ENCODE peak calls at places on chromosomes 11 and 22, in four cellular contexts. E, L, W and A are unnamed samples.
A peak's percentile ranks its signal among the peaks of the same experiment; 100 is the strongest.

GRCh38 chr11:34203377-34203801 is 98.0 kb downstream of the NAT10 start:
- DNase-seq in L (no peak), W (no peak), E (no peak), A (peak; percentile 40)

GRCh38 chr22:31646186-31647019 is 15.6 kb downstream of the PISD start:
- DNase-seq in E (no peak), W (peak; percentile 100), L (no peak), A (peak; percentile 86)

GRCh38 chr11:61688368-61689163 is 8.4 kb downstream of the DAGLA start:
- DNase-seq in L (no peak), E (peak; percentile 29), W (no peak), A (no peak)

GRCh38 chr22:41229215-41229614 is 11.5 kb downstream of the CHADL start:
- DNase-seq in L (no peak), W (no peak), E (no peak), A (no peak)

GRCh38 chr11:70568504-70569172 is 170.3 kb downstream of the CTTN start:
- DNase-seq in E (peak; percentile 86), W (peak; percentile 24), L (peak; percentile 72), A (peak; percentile 93)

GRCh38 chr11:89279176-89279575 is 101.5 kb downstream of the TYR start:
- DNase-seq in E (no peak), W (no peak), L (no peak), A (no peak)

GRCh38 chr11:66443602-66444001 is 5.0 kb upstream of the MRPL11 start:
- DNase-seq in E (no peak), W (peak; percentile 92), L (no peak), A (no peak)

GRCh38 chr11:86066606-86067229 is 2.2 kb downstream of the PICALM start:
- DNase-seq in L (no peak), W (no peak), E (no peak), A (no peak)

GRCh38 chr11:125468852-125469251 is 27.2 kb downstream of the FEZ1 start:
- DNase-seq in E (no peak), L (no peak), W (no peak), A (no peak)

GRCh38 chr11:7019500-7020182 is 505 bp downstream of the ZNF214 start:
- DNase-seq in W (peak; percentile 20), E (peak; percentile 38), L (peak; percentile 60), A (peak; percentile 46)

GRCh38 chr11:92240946-92241345 is 16.3 kb downstream of the FAT3 start:
- DNase-seq in L (no peak), E (no peak), W (no peak), A (peak; percentile 70)

GRCh38 chr11:47396049-47396320 is 12.4 kb upstream of the SLC39A13 start:
- DNase-seq in W (no peak), L (no peak), E (no peak), A (no peak)

GRCh38 chr11:113114452-113115027 is 153.3 kb downstream of the NCAM1 start:
- DNase-seq in E (peak; percentile 62), L (peak; percentile 52), W (peak; percentile 8), A (peak; percentile 63)

GRCh38 chr22:29702931-29703594 is 16.7 kb upstream of the CABP7 start:
- DNase-seq in E (no peak), W (no peak), L (no peak), A (no peak)

GRCh38 chr11:45368697-45369096 is 82.6 kb upstream of the SYT13 start:
- DNase-seq in E (no peak), L (no peak), W (no peak), A (no peak)

GRCh38 chr11:113553905-113554304 is 78.7 kb upstream of the DRD2 start:
- DNase-seq in E (no peak), W (no peak), L (no peak), A (no peak)

GRCh38 chr11:41498726-41499125 is 39.3 kb upstream of the LRRC4C start:
- DNase-seq in E (no peak), L (no peak), W (no peak), A (no peak)

GRCh38 chr11:48210052-48210451 is 6.6 kb upstream of the OR4B1 start:
- DNase-seq in L (no peak), W (peak; percentile 17), E (peak; percentile 29), A (no peak)

GRCh38 chr11:117915219-117915618 is 14.0 kb downstream of the TMPRSS13 start:
- DNase-seq in E (peak; percentile 36), L (no peak), W (no peak), A (no peak)

GRCh38 chr11:92424281-92424680 is 199.7 kb downstream of the FAT3 start:
- DNase-seq in L (no peak), W (peak; percentile 51), E (no peak), A (no peak)

GRCh38 chr11:65885231-65885630 is 3.0 kb downstream of the FIBP start:
- DNase-seq in W (no peak), E (no peak), L (no peak), A (no peak)

GRCh38 chr11:34263462-34264186 is 94.2 kb downstream of the ABTB2 start:
- DNase-seq in W (peak; percentile 82), L (no peak), E (peak; percentile 47), A (peak; percentile 83)

GRCh38 chr11:74989269-74989655 is 529 bp downstream of the NEU3 start:
- DNase-seq in L (no peak), W (peak; percentile 10), E (no peak), A (no peak)

GRCh38 chr11:19279455-19279854 is 38.7 kb upstream of the E2F8 start:
- DNase-seq in E (peak; percentile 72), W (no peak), L (peak; percentile 53), A (peak; percentile 87)

GRCh38 chr11:19349340-19350025 is 108.7 kb upstream of the E2F8 start:
- DNase-seq in W (no peak), E (no peak), L (no peak), A (no peak)

GRCh38 chr22:50683994-50684371 is 11.4 kb downstream of the SHANK3 start:
- DNase-seq in L (no peak), W (no peak), E (no peak), A (no peak)

GRCh38 chr11:88631497-88631896 is 294.0 kb upstream of the CTSC start:
- DNase-seq in E (no peak), L (no peak), W (peak; percentile 51), A (peak; percentile 70)

GRCh38 chr11:47020793-47021624 is 84.4 kb downstream of the CSTPP1 start:
- DNase-seq in W (peak; percentile 27), L (no peak), E (no peak), A (no peak)

GRCh38 chr11:67272327-67273259 is 6.3 kb downstream of the GRK2 start:
- DNase-seq in E (no peak), W (no peak), L (no peak), A (no peak)

GRCh38 chr11:72297828-72298227 is 53.9 kb upstream of the PHOX2A start:
- DNase-seq in L (no peak), E (no peak), W (no peak), A (no peak)

GRCh38 chr22:37254867-37255233 is 10.8 kb upstream of the RAC2 start:
- DNase-seq in W (peak; percentile 54), L (no peak), E (no peak), A (no peak)

GRCh38 chr22:47308886-47309285 is 546.4 kb downstream of the TBC1D22A start:
- DNase-seq in E (no peak), W (no peak), L (no peak), A (no peak)

GRCh38 chr11:35096737-35097136 is 42.2 kb upstream of the CD44 start:
- DNase-seq in W (no peak), E (no peak), L (no peak), A (no peak)

GRCh38 chr11:73162196-73162740 is 20.1 kb upstream of the FCHSD2 start:
- DNase-seq in E (no peak), W (no peak), L (no peak), A (no peak)

GRCh38 chr22:42992886-42993479 is 22.0 kb downstream of the PACSIN2 start:
- DNase-seq in E (no peak), W (no peak), L (no peak), A (no peak)
- H4K5ac ChIP-seq in E (no peak overlapping the region), W (no peak overlapping the region), L (no peak overlapping the region), A (no peak overlapping the region)

DNA sequence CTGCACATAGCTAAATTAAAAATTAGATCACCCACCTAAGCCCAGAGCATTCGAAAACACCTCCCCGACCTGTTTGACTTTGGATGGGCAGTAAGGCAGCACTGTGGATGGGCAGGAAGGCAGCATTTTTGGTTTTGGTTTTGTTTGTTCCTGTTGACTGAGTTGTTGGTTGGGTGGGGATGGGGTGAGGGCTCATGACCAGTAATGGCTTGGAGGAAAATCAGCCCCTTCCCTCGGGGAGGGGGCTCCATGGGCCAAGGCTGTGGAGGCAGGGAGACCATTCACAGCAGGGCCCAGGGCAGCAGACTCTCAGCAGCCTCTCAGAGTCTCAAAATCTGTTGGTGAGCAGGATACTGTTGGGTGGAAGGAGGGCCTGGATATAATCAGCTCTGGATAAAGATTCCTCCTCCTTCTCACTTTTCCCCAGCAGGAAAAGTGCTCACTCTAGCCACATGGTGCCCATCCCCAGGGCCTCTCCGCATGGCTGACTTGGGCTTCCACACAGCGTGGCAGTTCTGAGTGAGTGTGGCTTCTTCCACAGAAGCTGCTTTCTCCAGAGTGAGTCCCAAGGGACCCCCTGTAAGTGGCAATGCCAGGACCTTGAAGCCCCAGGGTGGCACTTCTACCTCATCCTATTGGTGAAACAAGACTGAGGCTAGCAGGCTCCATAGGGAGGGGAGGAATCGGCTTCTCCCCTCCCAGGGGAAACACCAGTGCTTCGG is 1491.2 kb downstream of the BRD1 start:
- DNase-seq in E (no peak), W (no peak), L (no peak), A (no peak)
- H3K27ac ChIP-seq in E (no peak overlapping the region), W (no peak overlapping the region), L (no peak overlapping the region), A (no peak overlapping the region)

GRCh38 chr11:64312947-64313346 is 4.4 kb downstream of the TRMT112 start:
- DNase-seq in E (no peak), L (no peak), W (no peak), A (no peak)

GRCh38 chr11:64314146-64314804 is 3.1 kb downstream of the TRMT112 start:
- DNase-seq in L (no peak), W (no peak), E (no peak), A (no peak)

GRCh38 chr11:64317325-64317960 is at the start of gene TRMT112:
- DNase-seq in E (peak; percentile 99), L (peak; percentile 89), W (peak; percentile 98), A (peak; percentile 100)

GRCh38 chr11:64314805-64315561 is 2.4 kb downstream of the TRMT112 start:
- DNase-seq in L (no peak), E (no peak), W (no peak), A (no peak)

DNA sequence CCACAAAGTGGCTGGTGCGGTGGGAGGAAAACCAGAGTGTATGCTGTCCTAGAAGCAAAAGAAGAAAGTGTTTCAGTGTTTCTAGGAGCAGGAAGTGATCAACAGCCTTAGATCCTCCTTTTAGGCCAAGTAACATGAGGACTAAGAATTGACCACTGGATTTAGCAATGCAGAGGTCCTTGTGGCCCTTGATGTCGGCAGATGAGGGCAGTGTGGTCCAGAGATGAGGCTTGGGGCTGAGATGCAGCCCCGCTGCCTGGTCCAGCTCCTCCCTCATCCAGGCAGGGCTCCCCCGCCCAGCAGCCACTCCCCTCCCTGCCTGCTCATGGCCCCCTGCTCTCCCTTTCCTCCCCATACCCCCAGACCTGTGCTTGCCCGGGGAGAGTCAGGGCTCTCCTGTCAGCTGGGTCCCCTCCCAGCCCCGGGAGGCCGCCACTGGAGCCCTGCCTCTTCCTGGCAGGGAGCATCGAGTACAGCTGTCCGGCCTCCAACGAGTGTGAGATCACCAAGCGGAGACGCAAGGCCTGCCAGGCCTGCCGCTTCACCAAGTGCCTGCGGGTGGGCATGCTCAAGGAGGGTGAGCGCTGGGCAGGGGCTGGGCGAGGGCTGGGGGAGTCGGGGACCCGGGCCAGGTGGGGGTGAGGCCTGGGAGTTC is 3.7 kb downstream of the TRMT112 start:
- DNase-seq in E (no peak), L (no peak), W (no peak), A (no peak)
- H4K5ac ChIP-seq in E (no peak overlapping the region), L (no peak overlapping the region), W (no peak overlapping the region), A (no peak overlapping the region)

DNA sequence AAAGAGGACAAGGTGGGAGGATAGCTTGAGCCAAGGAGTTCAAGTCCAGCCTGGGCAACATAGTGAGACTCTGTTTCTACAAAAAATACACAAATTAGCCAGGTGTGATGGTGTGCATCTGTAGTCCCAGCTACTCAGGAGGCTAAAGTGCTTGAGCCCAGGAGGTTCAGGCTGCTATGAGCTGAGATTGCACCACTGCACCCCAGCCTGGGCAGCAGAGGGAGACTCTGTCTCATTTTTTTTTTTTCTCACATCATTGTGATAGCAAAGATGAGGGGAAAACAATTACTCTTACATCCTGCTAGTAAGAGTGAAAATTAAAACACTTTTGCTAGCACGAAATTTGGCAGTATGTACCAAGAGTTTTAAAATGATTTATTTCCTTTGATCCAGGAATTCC is 463.7 kb downstream of the TMEM135 start:
- DNase-seq in W (no peak), L (no peak), E (no peak), A (no peak)
- H3K27ac ChIP-seq in W (no peak overlapping the region), L (no peak overlapping the region), E (no peak overlapping the region), A (no peak overlapping the region)